ENCODE peak calls at places on chromosome 12, in six cellular contexts. S is astrocyte; P is effector memory CD4-positive, alpha-beta T cell; B is lower lobe of right lung; V is CD4-positive, alpha-beta memory T cell; J is upper lobe of right lung. F is an unnamed sample. For H3K4me1 and H3K9me3, the result is how much of the 10 kb centered on the place peaks cover.

GRCh38 chr12:57237952-57238853 is 8.7 kb downstream of the SHMT2 start:
- DNase-seq in B (peak), P (no peak), J (peak), V (no peak), S (no peak), F (peak)

GRCh38 chr12:48189331-48190125 is 6.1 kb downstream of the CCDC184 start:
- DNase-seq in V (peak), J (no peak), S (peak), B (no peak), P (peak), F (no peak)

GRCh38 chr12:103858953-103859601 is 18.0 kb upstream of the NT5DC3 start:
- DNase-seq in S (peak), V (no peak), J (no peak), B (no peak), P (no peak), F (no peak)

GRCh38 chr12:120686151-120686689 is 729 bp upstream of the MLEC start:
- DNase-seq in J (peak), V (peak), P (peak), S (peak), B (peak), F (peak)

GRCh38 chr12:70507442-70507841 is 129.8 kb downstream of the PTPRB start:
- DNase-seq in B (no peak), J (no peak), P (no peak), V (no peak), S (peak), F (no peak)

GRCh38 chr12:112107728-112108447 is 695 bp downstream of the NAA25 start:
- DNase-seq in S (no peak), B (peak), V (no peak), P (no peak), J (peak), F (no peak)

GRCh38 chr12:107374136-107374535 is 280.8 kb upstream of the CRY1 start:
- DNase-seq in S (no peak), J (no peak), P (no peak), B (no peak), V (no peak), F (no peak)

GRCh38 chr12:29640589-29641345 is 143.0 kb downstream of the TMTC1 start:
- DNase-seq in S (peak), P (no peak), B (no peak), J (no peak), V (no peak), F (peak)

GRCh38 chr12:131087991-131088700 is 134.4 kb downstream of the ADGRD1 start:
- DNase-seq in V (no peak), P (no peak), B (peak), S (no peak), J (peak), F (peak)

GRCh38 chr12:111767362-111768158 is 827 bp downstream of the ALDH2 start:
- DNase-seq in S (peak), P (no peak), V (no peak), J (no peak), B (no peak), F (no peak)

GRCh38 chr12:123471374-123472068 is 13.6 kb downstream of the SNRNP35 start:
- DNase-seq in S (peak), B (no peak), P (no peak), J (no peak), V (no peak), F (no peak)

GRCh38 chr12:62763827-62764226 is 171.1 kb downstream of the PPM1H start:
- DNase-seq in J (no peak), V (no peak), P (no peak), B (no peak), S (no peak), F (no peak)

GRCh38 chr12:110778801-110779577 is 36.3 kb upstream of the PPP1CC start:
- DNase-seq in P (no peak), V (no peak), B (no peak), S (no peak), J (no peak), F (no peak)

GRCh38 chr12:19852100-19852855 is 413.0 kb downstream of the AEBP2 start:
- DNase-seq in J (no peak), S (no peak), B (no peak), P (no peak), V (no peak), F (no peak)

GRCh38 chr12:83808591-83808990 is 1104.0 kb downstream of the SLC6A15 start:
- DNase-seq in B (no peak), P (no peak), V (no peak), S (no peak), J (no peak), F (no peak)

GRCh38 chr12:76024102-76024781 is 7.3 kb downstream of the PHLDA1 start:
- DNase-seq in P (no peak), V (no peak), B (no peak), S (no peak), J (no peak), F (no peak)

GRCh38 chr12:108337235-108338223 is 1.6 kb downstream of the CMKLR1 start:
- DNase-seq in V (no peak), J (no peak), B (no peak), S (no peak), P (no peak), F (peak)

GRCh38 chr12:52534482-52534881 is 14.3 kb upstream of the KRT5 start:
- DNase-seq in S (no peak), J (no peak), P (no peak), V (no peak), B (no peak), F (no peak)

GRCh38 chr12:29207120-29207519 is 58.0 kb downstream of the FAR2 start:
- DNase-seq in P (no peak), V (no peak), S (peak), B (no peak), J (no peak), F (peak)

GRCh38 chr12:132729541-132730320 is 19.1 kb downstream of the PGAM5 start:
- DNase-seq in V (no peak), S (no peak), B (peak), P (no peak), J (no peak), F (no peak)

GRCh38 chr12:73083736-73084135 is 811.6 kb downstream of the TRHDE start:
- DNase-seq in B (no peak), J (no peak), P (no peak), S (no peak), V (no peak), F (no peak)

GRCh38 chr12:11765817-11766794 is 116.6 kb downstream of the ETV6 start:
- DNase-seq in P (no peak), J (no peak), V (peak), S (peak), B (peak), F (peak)

GRCh38 chr12:18700254-18700653 is 37.6 kb downstream of the PLCZ1 start:
- DNase-seq in S (peak), P (no peak), V (no peak), J (no peak), B (no peak), F (no peak)

GRCh38 chr12:96219700-96220206 is 25.6 kb downstream of the ELK3 start:
- DNase-seq in B (peak), S (peak), V (no peak), J (peak), P (no peak), F (peak)

GRCh38 chr12:115636546-115636945 is 640.9 kb downstream of the MED13L start:
- DNase-seq in S (peak), P (no peak), J (no peak), V (no peak), B (no peak), F (no peak)

GRCh38 chr12:69329669-69330428 is 18.3 kb upstream of the LYZ start:
- DNase-seq in P (no peak), S (no peak), V (peak), B (no peak), J (no peak), F (no peak)

GRCh38 chr12:56687225-56688128 is 607 bp downstream of the PTGES3 start:
- DNase-seq in J (peak), V (peak), P (peak), B (peak), S (peak), F (peak)

GRCh38 chr12:8483081-8483479 is 27.3 kb downstream of the CLEC6A start:
- DNase-seq in S (no peak), J (no peak), P (no peak), B (no peak), V (no peak), F (no peak)

GRCh38 chr12:124927325-124928094 is 13.1 kb upstream of the UBC start:
- DNase-seq in B (peak), J (peak), S (peak), V (peak), P (peak), F (peak)

GRCh38 chr12:27575780-27576154 is 51.8 kb downstream of the PPFIBP1 start:
- DNase-seq in S (no peak), P (no peak), V (no peak), J (no peak), B (no peak), F (no peak)
- H3K4me1 ChIP-seq in S (half or more), P (under half), V (under half), J (under half), B (under half), F (under half)

DNA sequence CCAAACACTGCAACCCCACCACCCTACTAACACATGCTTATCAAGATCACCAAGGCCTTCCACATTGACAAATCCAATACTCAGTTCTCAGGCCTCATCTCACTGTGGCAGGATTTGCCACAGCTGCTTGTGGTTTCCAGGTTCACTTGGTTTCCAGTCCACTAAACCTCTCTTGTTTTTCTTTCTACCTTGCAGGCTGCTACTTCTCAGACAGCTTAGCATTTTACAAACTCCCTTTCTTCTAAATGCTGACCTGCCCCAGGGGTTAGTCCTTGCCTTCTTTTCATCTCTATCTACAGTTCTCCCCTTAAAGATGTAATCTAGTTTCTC is 84.1 kb downstream of the BCAT1 start:
- DNase-seq in S (peak), V (no peak), J (no peak), B (no peak), P (no peak), F (no peak)
- H3K9me3 ChIP-seq in S (under half), V (under half), J (under half), B (under half), P (under half), F (under half)

GRCh38 chr12:6373022-6373787 is 2.2 kb downstream of the SCNN1A start:
- DNase-seq in P (no peak), S (no peak), B (peak), V (no peak), J (no peak), F (no peak)

GRCh38 chr12:6370994-6371754 is 4.2 kb downstream of the SCNN1A start:
- DNase-seq in P (no peak), B (peak), V (no peak), S (peak), J (peak), F (peak)

GRCh38 chr12:6370576-6370935 is 4.8 kb downstream of the SCNN1A start:
- DNase-seq in V (no peak), B (no peak), S (no peak), P (no peak), J (no peak), F (no peak)

GRCh38 chr12:6374028-6374780 is 1.2 kb downstream of the SCNN1A start:
- DNase-seq in V (no peak), S (no peak), P (no peak), B (peak), J (no peak), F (peak)

DNA sequence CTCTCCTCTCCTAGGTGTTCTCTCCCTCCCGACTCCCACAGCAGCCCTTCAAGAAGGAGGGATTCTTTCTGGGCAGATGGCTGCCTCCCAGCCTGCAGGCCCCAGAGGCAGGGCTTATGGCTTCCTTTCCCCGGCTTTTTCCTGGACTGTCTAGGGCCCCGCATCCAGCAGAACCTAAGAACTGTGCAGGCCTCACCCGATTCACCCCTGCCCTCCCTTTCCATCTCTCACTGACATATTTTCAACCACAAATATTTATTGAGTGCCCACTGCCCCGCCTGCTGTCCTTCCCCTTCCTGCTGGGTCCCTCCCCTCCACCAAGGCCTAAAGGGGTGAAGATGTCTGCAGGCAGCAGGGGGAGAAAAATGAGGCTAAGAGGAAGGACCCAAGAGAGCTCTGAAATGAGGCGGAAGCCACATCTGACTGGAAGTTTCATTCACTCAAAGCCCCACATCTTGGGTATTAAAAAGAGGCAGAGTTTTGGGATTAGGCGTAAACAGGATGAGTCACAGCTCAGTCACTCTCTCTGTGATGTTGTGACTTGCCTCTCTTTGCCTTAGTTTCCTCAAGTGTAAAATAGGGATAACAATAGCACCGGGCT is 2.9 kb downstream of the SCNN1A start:
- DNase-seq in P (no peak), S (peak), B (peak), J (peak), V (no peak), F (no peak)
- H3K4me1 ChIP-seq in P (under half), S (under half), B (half or more), J (half or more), V (under half), F (half or more)

GRCh38 chr12:75020068-75020557 is 189.5 kb downstream of the KCNC2 start:
- DNase-seq in P (no peak), B (no peak), S (peak), V (no peak), J (no peak), F (no peak)
- H3K9me3 ChIP-seq in P (under half), B (half or more), S (under half), V (under half), J (under half), F (under half)

GRCh38 chr12:4153343-4153892 is 120.1 kb upstream of the CCND2 start:
- DNase-seq in J (no peak), V (no peak), P (peak), S (no peak), B (no peak), F (peak)

GRCh38 chr12:4154672-4155225 is 118.8 kb upstream of the CCND2 start:
- DNase-seq in B (no peak), P (no peak), J (no peak), V (no peak), S (no peak), F (no peak)

GRCh38 chr12:4152145-4152795 is 121.3 kb upstream of the CCND2 start:
- DNase-seq in P (no peak), V (no peak), S (no peak), B (no peak), J (no peak), F (no peak)

GRCh38 chr12:4148418-4149056 is 125.0 kb upstream of the CCND2 start:
- DNase-seq in B (peak), J (peak), V (peak), S (no peak), P (peak), F (peak)

GRCh38 chr12:4151362-4152121 is 122.0 kb upstream of the CCND2 start:
- DNase-seq in S (no peak), V (no peak), J (no peak), P (no peak), B (no peak), F (no peak)
- H3K4me1 ChIP-seq in S (under half), V (half or more), J (under half), P (under half), B (under half), F (under half)

GRCh38 chr12:88207921-88208640 is 66.0 kb downstream of the TMTC3 start:
- DNase-seq in B (no peak), J (no peak), P (no peak), V (no peak), S (peak), F (no peak)
- H3K9me3 ChIP-seq in B (under half), J (under half), P (under half), V (under half), S (under half), F (under half)